ENCODE peak calls at places on chromosomes 2 and 18, in six cellular contexts. Y, N, C, E, T and X are unnamed samples.

GRCh38 chr2:232622563-232622962 is 10.8 kb upstream of the EFHD1 start:
- DNase-seq in Y (no peak), N (no peak), C (no peak), E (no peak), T (no peak), X (no peak)

GRCh38 chr2:120465989-120466703 is 120.2 kb downstream of the INHBB start:
- DNase-seq in Y (no peak), N (no peak), C (no peak), E (no peak), T (no peak), X (no peak)

GRCh38 chr2:189559579-189560272 is 20.9 kb downstream of the SLC40A1 start:
- DNase-seq in Y (no peak), N (peak; percentile 52), C (no peak), E (no peak), T (no peak), X (no peak)

GRCh38 chr2:206250041-206250897 is 24.2 kb upstream of the ZDBF2 start:
- DNase-seq in Y (no peak), N (no peak), C (no peak), E (no peak), T (no peak), X (no peak)

GRCh38 chr18:46950064-46950656 is 32.8 kb downstream of the KATNAL2 start:
- DNase-seq in Y (peak; percentile 8), N (no peak), C (no peak), E (no peak), T (peak; percentile 17), X (no peak)

GRCh38 chr2:206275274-206276160 is 1.1 kb downstream of the ZDBF2 start:
- DNase-seq in Y (no peak), N (no peak), C (no peak), E (no peak), T (peak; percentile 29), X (no peak)

GRCh38 chr2:189601043-189601442 is 20.5 kb upstream of the SLC40A1 start:
- DNase-seq in Y (no peak), N (no peak), C (peak; percentile 11), E (no peak), T (peak; percentile 9), X (no peak)

GRCh38 chr2:233953106-233953801 is 36.1 kb downstream of the TRPM8 start:
- DNase-seq in Y (peak; percentile 58), N (no peak), C (no peak), E (no peak), T (no peak), X (peak; percentile 80)

GRCh38 chr2:170715062-170715931 is at the start of gene SP5:
- DNase-seq in Y (peak; percentile 93), N (peak; percentile 35), C (no peak), E (no peak), T (peak; percentile 34), X (no peak)

GRCh38 chr2:159091381-159091780 is 122.9 kb downstream of the TANC1 start:
- DNase-seq in Y (no peak), N (no peak), C (no peak), E (peak; percentile 79), T (peak; percentile 74), X (no peak)